ENCODE peak calls at places on chromosome 16, in six cellular contexts. One of them, this sample, is unnamed.

GRCh38 chr16:49782405-49782804 is 73.5 kb downstream of the ZNF423 start:
- DNase-seq in BE2C: no peak
- DNase-seq in B cell: no peak
- DNase-seq in heart left ventricle: no peak
- DNase-seq in HepG2: no peak
- DNase-seq in WTC11: no peak
- DNase-seq in this sample: no peak

GRCh38 chr16:25030420-25031131 is 15.4 kb upstream of the ARHGAP17 start:
- DNase-seq in BE2C: no peak
- DNase-seq in B cell: peak; percentile 66
- DNase-seq in heart left ventricle: no peak
- DNase-seq in HepG2: no peak
- DNase-seq in WTC11: no peak
- DNase-seq in this sample: no peak

GRCh38 chr16:57770361-57770760 is 31.9 kb downstream of the KIFC3 start:
- DNase-seq in BE2C: no peak
- DNase-seq in B cell: no peak
- DNase-seq in heart left ventricle: no peak
- DNase-seq in HepG2: no peak
- DNase-seq in WTC11: no peak
- DNase-seq in this sample: no peak

GRCh38 chr16:77896357-77896972 is 108.1 kb downstream of the VAT1L start:
- DNase-seq in BE2C: no peak
- DNase-seq in B cell: no peak
- DNase-seq in heart left ventricle: no peak
- DNase-seq in HepG2: no peak
- DNase-seq in WTC11: no peak
- DNase-seq in this sample: no peak

GRCh38 chr16:24328835-24329418 is 72.8 kb downstream of the CACNG3 start:
- DNase-seq in BE2C: no peak
- DNase-seq in B cell: no peak
- DNase-seq in heart left ventricle: no peak
- DNase-seq in HepG2: no peak
- DNase-seq in WTC11: no peak
- DNase-seq in this sample: no peak

GRCh38 chr16:59181821-59182420 is 447.8 kb upstream of the GOT2 start:
- DNase-seq in BE2C: no peak
- DNase-seq in B cell: no peak
- DNase-seq in heart left ventricle: no peak
- DNase-seq in HepG2: no peak
- DNase-seq in WTC11: no peak
- DNase-seq in this sample: no peak

GRCh38 chr16:70579648-70580630 is 56.3 kb downstream of the SF3B3 start:
- DNase-seq in BE2C: peak; percentile 60
- DNase-seq in B cell: no peak
- DNase-seq in heart left ventricle: peak; percentile 66
- DNase-seq in HepG2: no peak
- DNase-seq in WTC11: no peak
- DNase-seq in this sample: no peak

GRCh38 chr16:13104772-13105171 is 203.4 kb downstream of the SHISA9 start:
- DNase-seq in BE2C: no peak
- DNase-seq in B cell: no peak
- DNase-seq in heart left ventricle: no peak
- DNase-seq in HepG2: no peak
- DNase-seq in WTC11: no peak
- DNase-seq in this sample: no peak

GRCh38 chr16:30063893-30064745 is 1.4 kb upstream of the ALDOA start:
- DNase-seq in BE2C: peak; percentile 76
- DNase-seq in B cell: peak; percentile 84
- DNase-seq in heart left ventricle: peak; percentile 85
- DNase-seq in HepG2: peak; percentile 84
- DNase-seq in WTC11: peak; percentile 56
- DNase-seq in this sample: peak; percentile 61

DNA sequence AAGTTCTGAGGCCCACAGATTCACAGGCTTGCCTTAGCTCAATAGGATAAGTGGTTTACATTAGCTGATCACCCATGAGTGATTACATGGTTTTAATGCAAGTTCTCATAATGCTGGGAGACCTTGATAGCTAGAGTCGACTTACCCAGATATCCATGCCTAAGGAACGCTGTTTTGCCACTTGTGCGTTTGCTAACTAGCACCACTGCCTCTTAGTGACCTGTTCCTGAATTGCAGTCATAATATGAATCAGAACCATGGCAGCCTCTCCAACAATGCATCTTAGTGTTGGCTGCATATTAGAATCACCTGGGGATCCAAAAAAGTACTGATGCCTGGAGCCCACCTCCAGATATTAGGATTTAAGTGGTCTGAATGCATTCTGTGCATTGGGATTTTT is 251.1 kb upstream of the CDH5 start:
- DNase-seq in BE2C: no peak
- DNase-seq in B cell: no peak
- DNase-seq in heart left ventricle: no peak
- DNase-seq in HepG2: no peak
- DNase-seq in WTC11: no peak
- DNase-seq in this sample: no peak
- TF ChIP-seq CTCF in BE2C: peak; percentile 30
- TF ChIP-seq CTCF in B cell: no peak
- TF ChIP-seq CTCF in heart left ventricle: no peak
- TF ChIP-seq CTCF in HepG2: peak; percentile 33
- TF ChIP-seq CTCF in WTC11: peak; percentile 27
- TF ChIP-seq CTCF in this sample: no peak

DNA sequence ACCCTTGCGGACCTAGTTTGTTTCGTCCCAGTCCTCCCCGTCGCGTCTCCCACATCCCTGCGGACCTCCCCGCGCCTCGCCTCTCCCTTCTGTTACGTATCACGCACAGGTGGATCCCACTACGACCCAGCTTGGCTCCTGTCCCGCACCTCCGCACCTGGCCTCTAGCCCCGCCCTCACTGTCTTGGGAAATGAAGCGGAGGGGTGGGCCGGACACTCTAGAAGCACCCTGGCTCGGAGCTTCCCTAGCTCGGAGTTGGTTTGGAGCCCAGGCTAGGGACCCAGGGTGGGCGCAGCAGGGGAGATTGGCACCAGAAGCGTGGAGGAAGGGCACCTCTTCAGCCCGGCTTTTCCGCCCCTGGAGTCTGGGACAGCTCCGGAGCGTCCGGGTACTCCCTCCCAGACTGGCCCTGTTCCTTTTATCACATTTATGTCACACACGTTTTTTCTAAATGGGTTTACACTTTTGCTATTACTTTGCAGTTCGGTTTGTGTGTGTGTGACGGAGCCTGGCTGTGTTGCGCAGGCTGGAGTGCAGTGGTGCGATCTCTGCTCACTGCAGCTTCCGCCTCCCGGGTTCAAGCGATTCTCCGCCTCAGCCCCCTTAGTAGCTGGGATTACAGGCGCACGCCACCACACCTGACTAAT is 1.4 kb upstream of the CEMP1 start:
- DNase-seq in BE2C: peak; percentile 50
- DNase-seq in B cell: peak; percentile 69
- DNase-seq in heart left ventricle: peak; percentile 72
- DNase-seq in HepG2: peak; percentile 66
- DNase-seq in WTC11: peak; percentile 78
- DNase-seq in this sample: no peak
- TF ChIP-seq CTCF in BE2C: no peak
- TF ChIP-seq CTCF in B cell: no peak
- TF ChIP-seq CTCF in heart left ventricle: no peak
- TF ChIP-seq CTCF in HepG2: no peak
- TF ChIP-seq CTCF in WTC11: no peak
- TF ChIP-seq CTCF in this sample: no peak

DNA sequence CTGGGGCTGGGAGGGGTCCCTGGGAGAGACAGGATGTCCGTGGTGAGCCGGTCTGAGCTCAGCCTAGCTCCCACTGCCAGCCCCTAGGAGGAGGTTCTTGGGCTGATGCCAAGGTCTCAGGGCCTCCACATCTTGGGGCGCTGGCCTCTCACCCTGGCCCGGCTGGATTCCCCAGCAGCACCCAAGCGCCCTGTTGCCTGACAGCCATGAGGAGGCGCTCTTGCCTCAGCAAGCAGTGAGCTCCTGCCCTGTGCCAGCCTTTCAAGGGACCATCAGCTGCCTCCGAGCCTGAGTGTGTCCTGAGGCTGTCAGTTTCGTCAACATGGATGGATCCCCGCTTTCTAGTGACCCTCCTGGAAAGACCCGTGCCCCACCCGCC is 234.9 kb upstream of the CIBAR2 start:
- DNase-seq in BE2C: peak; percentile 77
- DNase-seq in B cell: no peak
- DNase-seq in heart left ventricle: no peak
- DNase-seq in HepG2: peak; percentile 23
- DNase-seq in WTC11: peak; percentile 77
- DNase-seq in this sample: peak; percentile 47
- TF ChIP-seq CTCF in BE2C: peak; percentile 83
- TF ChIP-seq CTCF in B cell: no peak
- TF ChIP-seq CTCF in heart left ventricle: peak; percentile 19
- TF ChIP-seq CTCF in HepG2: peak; percentile 73
- TF ChIP-seq CTCF in WTC11: peak; percentile 63
- TF ChIP-seq CTCF in this sample: peak; percentile 53

GRCh38 chr16:85123891-85124635 is 11.8 kb upstream of the CIBAR2 start:
- DNase-seq in BE2C: no peak
- DNase-seq in B cell: no peak
- DNase-seq in heart left ventricle: peak; percentile 77
- DNase-seq in HepG2: no peak
- DNase-seq in WTC11: peak; percentile 29
- DNase-seq in this sample: no peak

GRCh38 chr16:85124636-85125346 is 12.5 kb upstream of the CIBAR2 start:
- DNase-seq in BE2C: no peak
- DNase-seq in B cell: no peak
- DNase-seq in heart left ventricle: no peak
- DNase-seq in HepG2: no peak
- DNase-seq in WTC11: no peak
- DNase-seq in this sample: no peak

GRCh38 chr16:85119333-85120005 is 7.2 kb upstream of the CIBAR2 start:
- DNase-seq in BE2C: no peak
- DNase-seq in B cell: no peak
- DNase-seq in heart left ventricle: no peak
- DNase-seq in HepG2: no peak
- DNase-seq in WTC11: no peak
- DNase-seq in this sample: no peak

GRCh38 chr16:85117418-85117817 is 5.1 kb upstream of the CIBAR2 start:
- DNase-seq in BE2C: no peak
- DNase-seq in B cell: no peak
- DNase-seq in heart left ventricle: no peak
- DNase-seq in HepG2: no peak
- DNase-seq in WTC11: no peak
- DNase-seq in this sample: no peak

GRCh38 chr16:85120006-85120340 is 7.7 kb upstream of the CIBAR2 start:
- DNase-seq in BE2C: no peak
- DNase-seq in B cell: no peak
- DNase-seq in heart left ventricle: no peak
- DNase-seq in HepG2: no peak
- DNase-seq in WTC11: no peak
- DNase-seq in this sample: no peak
- TF ChIP-seq CTCF in BE2C: no peak
- TF ChIP-seq CTCF in B cell: no peak
- TF ChIP-seq CTCF in heart left ventricle: no peak
- TF ChIP-seq CTCF in HepG2: no peak
- TF ChIP-seq CTCF in WTC11: no peak
- TF ChIP-seq CTCF in this sample: no peak

GRCh38 chr16:10877472-10877946 is 507 bp downstream of the CIITA start:
- DNase-seq in BE2C: no peak
- DNase-seq in B cell: no peak
- DNase-seq in heart left ventricle: no peak
- DNase-seq in HepG2: no peak
- DNase-seq in WTC11: no peak
- DNase-seq in this sample: no peak
- TF ChIP-seq CTCF in BE2C: no peak
- TF ChIP-seq CTCF in B cell: no peak
- TF ChIP-seq CTCF in heart left ventricle: no peak
- TF ChIP-seq CTCF in HepG2: no peak
- TF ChIP-seq CTCF in WTC11: no peak
- TF ChIP-seq CTCF in this sample: no peak

DNA sequence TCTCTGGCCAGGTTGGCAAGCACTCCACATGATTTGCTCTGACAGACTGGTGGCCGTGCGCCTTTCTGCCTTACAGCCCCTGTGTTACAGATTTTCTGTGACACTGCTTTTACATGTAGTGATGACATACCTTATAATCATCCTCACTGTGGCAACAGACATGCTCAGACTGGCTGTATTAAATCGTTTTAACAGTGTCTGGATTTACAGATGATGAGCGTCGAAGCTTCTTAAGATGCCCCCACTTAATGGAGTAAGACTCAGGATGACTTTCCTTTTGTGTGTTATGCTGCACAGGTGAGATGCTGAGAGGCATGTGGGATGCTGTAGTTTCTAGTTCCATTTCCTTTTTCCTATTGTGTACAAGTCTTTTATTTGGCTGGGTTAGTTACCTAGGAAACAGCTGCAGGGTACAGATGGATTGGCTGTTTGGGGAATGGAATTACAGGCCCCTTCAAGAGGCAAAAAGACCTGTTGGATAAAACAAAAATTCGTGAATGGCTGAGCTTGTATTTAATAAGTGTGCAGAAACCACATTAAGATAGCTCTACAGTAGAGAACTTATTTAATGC is 20.9 kb upstream of the VWA3A start:
- DNase-seq in BE2C: no peak
- DNase-seq in B cell: no peak
- DNase-seq in heart left ventricle: no peak
- DNase-seq in HepG2: no peak
- DNase-seq in WTC11: no peak
- DNase-seq in this sample: no peak
- TF ChIP-seq CTCF in BE2C: no peak
- TF ChIP-seq CTCF in B cell: no peak
- TF ChIP-seq CTCF in heart left ventricle: no peak
- TF ChIP-seq CTCF in HepG2: no peak
- TF ChIP-seq CTCF in WTC11: no peak
- TF ChIP-seq CTCF in this sample: no peak

DNA sequence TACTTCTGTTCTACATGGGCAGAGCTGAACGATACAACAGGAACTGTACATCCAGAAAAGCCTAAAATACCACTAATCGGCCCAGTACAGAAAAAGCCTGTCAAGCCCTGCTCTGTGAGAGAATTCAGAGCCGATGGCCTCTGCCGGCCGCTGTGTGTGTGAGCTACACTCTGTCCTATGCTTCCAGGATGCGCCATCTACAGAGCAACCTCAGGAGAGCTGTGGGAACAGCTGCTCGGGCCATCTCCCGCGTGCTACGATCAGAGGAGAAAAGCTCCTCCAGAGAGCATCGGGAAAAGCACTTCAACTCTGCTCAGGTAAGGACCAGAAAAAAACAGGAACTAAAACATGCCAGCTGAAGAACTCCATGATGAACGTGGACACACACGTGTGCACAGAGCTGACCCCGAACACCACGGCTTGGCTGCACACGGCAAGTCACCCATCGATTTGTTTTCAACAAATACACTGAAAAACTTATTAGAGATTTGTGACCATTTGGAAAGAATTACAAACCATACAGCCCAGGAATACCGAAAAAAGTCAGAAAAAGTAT is 115.9 kb downstream of the ANKRD11 start:
- DNase-seq in BE2C: peak; percentile 80
- DNase-seq in B cell: no peak
- DNase-seq in heart left ventricle: no peak
- DNase-seq in HepG2: no peak
- DNase-seq in WTC11: peak; percentile 52
- DNase-seq in this sample: peak; percentile 35
- TF ChIP-seq CTCF in BE2C: peak; percentile 58
- TF ChIP-seq CTCF in B cell: no peak
- TF ChIP-seq CTCF in heart left ventricle: no peak
- TF ChIP-seq CTCF in HepG2: peak; percentile 17
- TF ChIP-seq CTCF in WTC11: no peak
- TF ChIP-seq CTCF in this sample: no peak

This sample was measured in nephron progenitor cell.